ENCODE peak calls at places on chromosomes 2 and 18, in nine cellular contexts. R, M, V, P, F, S, A, D and W are unnamed samples.
A peak's percentile ranks its signal among the peaks of the same experiment; 100 is the strongest.

GRCh38 chr2:163121483-163121882 is 282.9 kb upstream of the KCNH7 start:
- DNase-seq in D (no peak), F (no peak), S (no peak), P (no peak), V (no peak), A (no peak), R (peak; percentile 2), M (no peak), W (no peak)

GRCh38 chr2:150681120-150681796 is 193.8 kb upstream of the RND3 start:
- DNase-seq in D (no peak), M (no peak), P (no peak), F (no peak), R (no peak), V (no peak), S (no peak), A (no peak), W (peak; percentile 93)

GRCh38 chr2:233433029-233433428 is 78.7 kb downstream of the DGKD start:
- DNase-seq in F (no peak), M (no peak), R (no peak), S (no peak), P (no peak), A (no peak), D (no peak), V (no peak), W (no peak)

GRCh38 chr18:48127546-48128105 is 197.2 kb upstream of the SMAD2 start:
- DNase-seq in M (no peak), R (no peak), S (no peak), F (no peak), A (no peak), V (no peak), P (no peak), D (no peak), W (no peak)

GRCh38 chr2:113760400-113760799 is 4.0 kb upstream of the SLC35F5 start:
- DNase-seq in S (no peak), M (no peak), F (no peak), V (no peak), P (no peak), D (no peak), A (no peak), R (no peak), W (peak; percentile 86)

GRCh38 chr2:215060851-215061541 is 77.4 kb downstream of the ABCA12 start:
- DNase-seq in V (peak; percentile 3), A (no peak), M (no peak), F (no peak), S (no peak), P (no peak), R (no peak), D (no peak), W (no peak)

GRCh38 chr2:217086038-217086522 is 226.2 kb upstream of the TNP1 start:
- DNase-seq in V (no peak), M (no peak), S (no peak), P (peak; percentile 52), A (no peak), D (peak; percentile 54), R (peak; percentile 38), F (no peak), W (no peak)

GRCh38 chr18:56196495-56197225 is 441.7 kb downstream of the TXNL1 start:
- DNase-seq in F (no peak), M (no peak), A (no peak), R (no peak), S (no peak), P (no peak), D (no peak), V (no peak), W (no peak)

GRCh38 chr2:151691621-151692020 is 42.7 kb downstream of the NEB start:
- DNase-seq in D (no peak), A (no peak), R (no peak), M (no peak), S (no peak), V (no peak), F (no peak), P (no peak), W (no peak)

GRCh38 chr2:36380624-36381481 is 25.3 kb downstream of the CRIM1 start:
- DNase-seq in R (no peak), V (no peak), D (no peak), F (peak; percentile 87), S (no peak), P (no peak), A (no peak), M (no peak), W (no peak)

GRCh38 chr2:23287250-23287704 is 97.7 kb upstream of the KLHL29 start:
- DNase-seq in S (no peak), D (no peak), V (no peak), P (no peak), F (no peak), M (no peak), R (no peak), A (no peak), W (peak; percentile 45)

GRCh38 chr2:173568054-173568453 is 213.4 kb downstream of the CDCA7 start:
- DNase-seq in D (peak; percentile 39), R (peak; percentile 31), S (no peak), P (peak; percentile 12), F (peak; percentile 69), A (no peak), V (no peak), M (no peak), W (no peak)

GRCh38 chr2:24025264-24025663 is 15.4 kb downstream of the MFSD2B start:
- DNase-seq in V (no peak), R (no peak), F (peak; percentile 24), P (no peak), S (no peak), D (no peak), M (no peak), A (no peak), W (no peak)

GRCh38 chr2:45691152-45691551 is 39.7 kb downstream of the PRKCE start:
- DNase-seq in P (no peak), S (no peak), F (no peak), R (peak; percentile 76), A (no peak), M (no peak), D (no peak), V (no peak), W (no peak)

GRCh38 chr18:28792404-28793103 is 615.6 kb upstream of the CDH2 start:
- DNase-seq in V (no peak), S (no peak), M (no peak), R (no peak), A (no peak), F (no peak), P (no peak), D (no peak), W (no peak)

GRCh38 chr2:235421618-235422017 is 72.2 kb upstream of the AGAP1 start:
- DNase-seq in P (no peak), R (no peak), S (no peak), V (no peak), F (no peak), D (no peak), A (no peak), M (no peak), W (no peak)